ENCODE peak calls at places on chromosomes 12 and 14, in seven cellular contexts. One of them, this sample, is unnamed.

GRCh38 chr12:88052686-88053085 is 23.5 kb upstream of the C12orf50 start:
- DNase-seq in stimulated activated CD8-positive, alpha-beta memory T cell treated with anti-CD3 and anti-CD28 coated beads, Interleukin-4, amount 100 ng/mL, for 4 hours: no peak
- DNase-seq in NCI-H1092 treated with DMSO at 0.1 percent for 48 hours: peak; percentile 28
- DNase-seq in sciatic nerve: no peak
- DNase-seq in heart right ventricle: no peak
- DNase-seq in HuH-7: no peak
- DNase-seq in uterus: no peak
- DNase-seq in this sample: peak; percentile 7

GRCh38 chr12:52355181-52355580 is 12.1 kb downstream of the KRT85 start:
- DNase-seq in heart right ventricle: no peak
- DNase-seq in NCI-H1092 treated with DMSO at 0.1 percent for 48 hours: no peak
- DNase-seq in uterus: no peak
- DNase-seq in stimulated activated CD8-positive, alpha-beta memory T cell treated with anti-CD3 and anti-CD28 coated beads, Interleukin-4, amount 100 ng/mL, for 4 hours: no peak
- DNase-seq in HuH-7: no peak
- DNase-seq in sciatic nerve: peak; percentile 26
- DNase-seq in this sample: no peak

GRCh38 chr14:64720190-64720589 is 16.0 kb downstream of the PLEKHG3 start:
- DNase-seq in heart right ventricle: no peak
- DNase-seq in sciatic nerve: peak; percentile 41
- DNase-seq in stimulated activated CD8-positive, alpha-beta memory T cell treated with anti-CD3 and anti-CD28 coated beads, Interleukin-4, amount 100 ng/mL, for 4 hours: no peak
- DNase-seq in HuH-7: no peak
- DNase-seq in uterus: peak; percentile 10
- DNase-seq in NCI-H1092 treated with DMSO at 0.1 percent for 48 hours: no peak
- DNase-seq in this sample: no peak

GRCh38 chr12:118606690-118607089 is 230.3 kb downstream of the SUDS3 start:
- DNase-seq in stimulated activated CD8-positive, alpha-beta memory T cell treated with anti-CD3 and anti-CD28 coated beads, Interleukin-4, amount 100 ng/mL, for 4 hours: no peak
- DNase-seq in uterus: no peak
- DNase-seq in HuH-7: no peak
- DNase-seq in NCI-H1092 treated with DMSO at 0.1 percent for 48 hours: no peak
- DNase-seq in sciatic nerve: no peak
- DNase-seq in heart right ventricle: no peak
- DNase-seq in this sample: no peak

GRCh38 chr12:46915082-46915481 is 89.3 kb upstream of the SLC38A4 start:
- DNase-seq in stimulated activated CD8-positive, alpha-beta memory T cell treated with anti-CD3 and anti-CD28 coated beads, Interleukin-4, amount 100 ng/mL, for 4 hours: no peak
- DNase-seq in uterus: peak; percentile 46
- DNase-seq in sciatic nerve: no peak
- DNase-seq in NCI-H1092 treated with DMSO at 0.1 percent for 48 hours: no peak
- DNase-seq in HuH-7: no peak
- DNase-seq in heart right ventricle: no peak
- DNase-seq in this sample: no peak

GRCh38 chr12:71252473-71252872 is 94.7 kb upstream of the TSPAN8 start:
- DNase-seq in NCI-H1092 treated with DMSO at 0.1 percent for 48 hours: no peak
- DNase-seq in sciatic nerve: no peak
- DNase-seq in heart right ventricle: no peak
- DNase-seq in stimulated activated CD8-positive, alpha-beta memory T cell treated with anti-CD3 and anti-CD28 coated beads, Interleukin-4, amount 100 ng/mL, for 4 hours: no peak
- DNase-seq in uterus: no peak
- DNase-seq in HuH-7: no peak
- DNase-seq in this sample: no peak

GRCh38 chr12:3797649-3798048 is 44.7 kb upstream of the CRACR2A start:
- DNase-seq in HuH-7: no peak
- DNase-seq in NCI-H1092 treated with DMSO at 0.1 percent for 48 hours: no peak
- DNase-seq in stimulated activated CD8-positive, alpha-beta memory T cell treated with anti-CD3 and anti-CD28 coated beads, Interleukin-4, amount 100 ng/mL, for 4 hours: no peak
- DNase-seq in sciatic nerve: no peak
- DNase-seq in heart right ventricle: no peak
- DNase-seq in uterus: no peak
- DNase-seq in this sample: no peak

GRCh38 chr12:4584281-4584680 is 22.3 kb downstream of the DYRK4 start:
- DNase-seq in HuH-7: no peak
- DNase-seq in heart right ventricle: no peak
- DNase-seq in sciatic nerve: no peak
- DNase-seq in NCI-H1092 treated with DMSO at 0.1 percent for 48 hours: no peak
- DNase-seq in uterus: no peak
- DNase-seq in stimulated activated CD8-positive, alpha-beta memory T cell treated with anti-CD3 and anti-CD28 coated beads, Interleukin-4, amount 100 ng/mL, for 4 hours: no peak
- DNase-seq in this sample: no peak

GRCh38 chr12:69512820-69513219 is 42.6 kb downstream of the FRS2 start:
- DNase-seq in sciatic nerve: no peak
- DNase-seq in NCI-H1092 treated with DMSO at 0.1 percent for 48 hours: no peak
- DNase-seq in HuH-7: no peak
- DNase-seq in heart right ventricle: no peak
- DNase-seq in stimulated activated CD8-positive, alpha-beta memory T cell treated with anti-CD3 and anti-CD28 coated beads, Interleukin-4, amount 100 ng/mL, for 4 hours: no peak
- DNase-seq in uterus: no peak
- DNase-seq in this sample: no peak

GRCh38 chr14:99936056-99936455 is 129.2 kb upstream of the EVL start:
- DNase-seq in HuH-7: no peak
- DNase-seq in sciatic nerve: no peak
- DNase-seq in stimulated activated CD8-positive, alpha-beta memory T cell treated with anti-CD3 and anti-CD28 coated beads, Interleukin-4, amount 100 ng/mL, for 4 hours: no peak
- DNase-seq in NCI-H1092 treated with DMSO at 0.1 percent for 48 hours: no peak
- DNase-seq in uterus: no peak
- DNase-seq in heart right ventricle: no peak
- DNase-seq in this sample: no peak

GRCh38 chr12:67697443-67697842 is 48.9 kb downstream of the DYRK2 start:
- DNase-seq in NCI-H1092 treated with DMSO at 0.1 percent for 48 hours: no peak
- DNase-seq in HuH-7: no peak
- DNase-seq in heart right ventricle: no peak
- DNase-seq in uterus: no peak
- DNase-seq in sciatic nerve: no peak
- DNase-seq in stimulated activated CD8-positive, alpha-beta memory T cell treated with anti-CD3 and anti-CD28 coated beads, Interleukin-4, amount 100 ng/mL, for 4 hours: no peak
- DNase-seq in this sample: no peak

GRCh38 chr12:25866586-25867378 is 91.7 kb upstream of the RASSF8 start:
- DNase-seq in NCI-H1092 treated with DMSO at 0.1 percent for 48 hours: no peak
- DNase-seq in heart right ventricle: no peak
- DNase-seq in uterus: no peak
- DNase-seq in stimulated activated CD8-positive, alpha-beta memory T cell treated with anti-CD3 and anti-CD28 coated beads, Interleukin-4, amount 100 ng/mL, for 4 hours: no peak
- DNase-seq in sciatic nerve: no peak
- DNase-seq in HuH-7: no peak
- DNase-seq in this sample: no peak

GRCh38 chr12:95733156-95733825 is 57.3 kb downstream of the NTN4 start:
- DNase-seq in stimulated activated CD8-positive, alpha-beta memory T cell treated with anti-CD3 and anti-CD28 coated beads, Interleukin-4, amount 100 ng/mL, for 4 hours: no peak
- DNase-seq in sciatic nerve: no peak
- DNase-seq in heart right ventricle: no peak
- DNase-seq in NCI-H1092 treated with DMSO at 0.1 percent for 48 hours: no peak
- DNase-seq in uterus: no peak
- DNase-seq in HuH-7: no peak
- DNase-seq in this sample: no peak

GRCh38 chr12:52041032-52041431 is 10.2 kb upstream of the NR4A1 start:
- DNase-seq in heart right ventricle: no peak
- DNase-seq in uterus: no peak
- DNase-seq in sciatic nerve: no peak
- DNase-seq in HuH-7: no peak
- DNase-seq in stimulated activated CD8-positive, alpha-beta memory T cell treated with anti-CD3 and anti-CD28 coated beads, Interleukin-4, amount 100 ng/mL, for 4 hours: no peak
- DNase-seq in NCI-H1092 treated with DMSO at 0.1 percent for 48 hours: no peak
- DNase-seq in this sample: no peak

GRCh38 chr12:78938341-78939084 is 73.9 kb downstream of the SYT1 start:
- DNase-seq in uterus: no peak
- DNase-seq in HuH-7: no peak
- DNase-seq in sciatic nerve: no peak
- DNase-seq in heart right ventricle: no peak
- DNase-seq in NCI-H1092 treated with DMSO at 0.1 percent for 48 hours: peak; percentile 96
- DNase-seq in stimulated activated CD8-positive, alpha-beta memory T cell treated with anti-CD3 and anti-CD28 coated beads, Interleukin-4, amount 100 ng/mL, for 4 hours: no peak
- DNase-seq in this sample: peak; percentile 49

GRCh38 chr12:7120166-7120565 is 8.5 kb downstream of the RBP5 start:
- DNase-seq in sciatic nerve: no peak
- DNase-seq in uterus: no peak
- DNase-seq in stimulated activated CD8-positive, alpha-beta memory T cell treated with anti-CD3 and anti-CD28 coated beads, Interleukin-4, amount 100 ng/mL, for 4 hours: no peak
- DNase-seq in NCI-H1092 treated with DMSO at 0.1 percent for 48 hours: no peak
- DNase-seq in HuH-7: no peak
- DNase-seq in heart right ventricle: no peak
- DNase-seq in this sample: no peak

GRCh38 chr12:53123578-53124351 is 20.5 kb downstream of the SOAT2 start:
- DNase-seq in NCI-H1092 treated with DMSO at 0.1 percent for 48 hours: no peak
- DNase-seq in stimulated activated CD8-positive, alpha-beta memory T cell treated with anti-CD3 and anti-CD28 coated beads, Interleukin-4, amount 100 ng/mL, for 4 hours: no peak
- DNase-seq in uterus: no peak
- DNase-seq in heart right ventricle: no peak
- DNase-seq in sciatic nerve: no peak
- DNase-seq in HuH-7: no peak
- DNase-seq in this sample: no peak

GRCh38 chr12:90959538-90960139 is 4.7 kb upstream of the CCER1 start:
- DNase-seq in heart right ventricle: no peak
- DNase-seq in sciatic nerve: no peak
- DNase-seq in stimulated activated CD8-positive, alpha-beta memory T cell treated with anti-CD3 and anti-CD28 coated beads, Interleukin-4, amount 100 ng/mL, for 4 hours: no peak
- DNase-seq in uterus: no peak
- DNase-seq in NCI-H1092 treated with DMSO at 0.1 percent for 48 hours: peak; percentile 8
- DNase-seq in HuH-7: peak; percentile 45
- DNase-seq in this sample: peak; percentile 2

GRCh38 chr12:93198086-93198485 is 179.6 kb upstream of the NUDT4 start:
- DNase-seq in heart right ventricle: no peak
- DNase-seq in HuH-7: no peak
- DNase-seq in NCI-H1092 treated with DMSO at 0.1 percent for 48 hours: no peak
- DNase-seq in stimulated activated CD8-positive, alpha-beta memory T cell treated with anti-CD3 and anti-CD28 coated beads, Interleukin-4, amount 100 ng/mL, for 4 hours: no peak
- DNase-seq in sciatic nerve: no peak
- DNase-seq in uterus: peak; percentile 25
- DNase-seq in this sample: no peak

GRCh38 chr12:123444396-123445026 is 8.0 kb upstream of the RILPL2 start:
- DNase-seq in HuH-7: no peak
- DNase-seq in heart right ventricle: no peak
- DNase-seq in NCI-H1092 treated with DMSO at 0.1 percent for 48 hours: no peak
- DNase-seq in stimulated activated CD8-positive, alpha-beta memory T cell treated with anti-CD3 and anti-CD28 coated beads, Interleukin-4, amount 100 ng/mL, for 4 hours: no peak
- DNase-seq in sciatic nerve: no peak
- DNase-seq in uterus: no peak
- DNase-seq in this sample: peak; percentile 23

GRCh38 chr12:105294164-105294563 is 36.3 kb upstream of the C12orf75 start:
- DNase-seq in heart right ventricle: no peak
- DNase-seq in uterus: no peak
- DNase-seq in stimulated activated CD8-positive, alpha-beta memory T cell treated with anti-CD3 and anti-CD28 coated beads, Interleukin-4, amount 100 ng/mL, for 4 hours: no peak
- DNase-seq in NCI-H1092 treated with DMSO at 0.1 percent for 48 hours: no peak
- DNase-seq in sciatic nerve: no peak
- DNase-seq in HuH-7: no peak
- DNase-seq in this sample: no peak

GRCh38 chr12:111031956-111032919 is 111.9 kb upstream of the MYL2 start:
- DNase-seq in sciatic nerve: no peak
- DNase-seq in NCI-H1092 treated with DMSO at 0.1 percent for 48 hours: no peak
- DNase-seq in HuH-7: no peak
- DNase-seq in stimulated activated CD8-positive, alpha-beta memory T cell treated with anti-CD3 and anti-CD28 coated beads, Interleukin-4, amount 100 ng/mL, for 4 hours: no peak
- DNase-seq in uterus: no peak
- DNase-seq in heart right ventricle: no peak
- DNase-seq in this sample: no peak

GRCh38 chr14:81386379-81386778 is 13.7 kb downstream of the STON2 start:
- DNase-seq in uterus: no peak
- DNase-seq in stimulated activated CD8-positive, alpha-beta memory T cell treated with anti-CD3 and anti-CD28 coated beads, Interleukin-4, amount 100 ng/mL, for 4 hours: no peak
- DNase-seq in NCI-H1092 treated with DMSO at 0.1 percent for 48 hours: no peak
- DNase-seq in sciatic nerve: no peak
- DNase-seq in HuH-7: no peak
- DNase-seq in heart right ventricle: no peak
- DNase-seq in this sample: peak; percentile 25

GRCh38 chr12:92421701-92422100 is 276.1 kb upstream of the BTG1 start:
- DNase-seq in HuH-7: no peak
- DNase-seq in uterus: no peak
- DNase-seq in heart right ventricle: no peak
- DNase-seq in sciatic nerve: no peak
- DNase-seq in NCI-H1092 treated with DMSO at 0.1 percent for 48 hours: no peak
- DNase-seq in stimulated activated CD8-positive, alpha-beta memory T cell treated with anti-CD3 and anti-CD28 coated beads, Interleukin-4, amount 100 ng/mL, for 4 hours: no peak
- DNase-seq in this sample: no peak

GRCh38 chr12:42922512-42922865 is 332.9 kb upstream of the PRICKLE1 start:
- DNase-seq in sciatic nerve: no peak
- DNase-seq in stimulated activated CD8-positive, alpha-beta memory T cell treated with anti-CD3 and anti-CD28 coated beads, Interleukin-4, amount 100 ng/mL, for 4 hours: no peak
- DNase-seq in NCI-H1092 treated with DMSO at 0.1 percent for 48 hours: no peak
- DNase-seq in heart right ventricle: no peak
- DNase-seq in uterus: no peak
- DNase-seq in HuH-7: no peak
- DNase-seq in this sample: no peak

GRCh38 chr12:112408621-112409020 is 784 bp downstream of the RPL6 start:
- DNase-seq in sciatic nerve: no peak
- DNase-seq in uterus: no peak
- DNase-seq in HuH-7: no peak
- DNase-seq in stimulated activated CD8-positive, alpha-beta memory T cell treated with anti-CD3 and anti-CD28 coated beads, Interleukin-4, amount 100 ng/mL, for 4 hours: no peak
- DNase-seq in NCI-H1092 treated with DMSO at 0.1 percent for 48 hours: no peak
- DNase-seq in heart right ventricle: no peak
- DNase-seq in this sample: no peak

GRCh38 chr12:96197503-96198272 is 3.5 kb downstream of the ELK3 start:
- DNase-seq in uterus: no peak
- DNase-seq in sciatic nerve: no peak
- DNase-seq in heart right ventricle: no peak
- DNase-seq in stimulated activated CD8-positive, alpha-beta memory T cell treated with anti-CD3 and anti-CD28 coated beads, Interleukin-4, amount 100 ng/mL, for 4 hours: no peak
- DNase-seq in HuH-7: no peak
- DNase-seq in NCI-H1092 treated with DMSO at 0.1 percent for 48 hours: no peak
- DNase-seq in this sample: no peak

This sample was measured in NCI-H1436.